ENCODE peak calls at places on chromosomes 6 and 20, in six cellular contexts. W, V, D, O, K and P are unnamed samples.

GRCh38 chr6:169051371-169051770 is 202.3 kb downstream of the THBS2 start:
- DNase-seq in W (no peak), V (no peak), D (peak; percentile 43), O (no peak), K (no peak), P (no peak)

GRCh38 chr20:62795023-62795761 is 1.1 kb upstream of the MRGBP start:
- DNase-seq in W (peak; percentile 76), V (no peak), D (peak; percentile 76), O (no peak), K (peak; percentile 44), P (no peak)

GRCh38 chr20:59001449-59002171 is 5.4 kb downstream of the CTSZ start:
- DNase-seq in W (no peak), V (peak; percentile 63), D (no peak), O (no peak), K (no peak), P (no peak)

GRCh38 chr6:85865665-85866372 is 223.1 kb upstream of the SYNCRIP start:
- DNase-seq in W (no peak), V (no peak), D (peak; percentile 66), O (no peak), K (peak; percentile 79), P (no peak)

GRCh38 chr20:6707231-6707870 is 60.1 kb upstream of the BMP2 start:
- DNase-seq in W (no peak), V (no peak), D (no peak), O (no peak), K (no peak), P (no peak)

GRCh38 chr6:29917843-29918242 is 24.5 kb upstream of the HLA-A start:
- DNase-seq in W (no peak), V (no peak), D (no peak), O (no peak), K (no peak), P (no peak)

GRCh38 chr6:136317023-136317649 is 27.5 kb upstream of the BCLAF1 start:
- DNase-seq in W (no peak), V (no peak), D (peak; percentile 80), O (peak; percentile 4), K (peak; percentile 80), P (no peak)

GRCh38 chr6:63571382-63571882 is 848 bp upstream of the LOC128125822 start:
- DNase-seq in W (no peak), V (no peak), D (no peak), O (no peak), K (no peak), P (no peak)

GRCh38 chr6:41591859-41592502 is 45.8 kb downstream of the FOXP4 start:
- DNase-seq in W (peak; percentile 84), V (peak; percentile 80), D (peak; percentile 80), O (peak; percentile 9), K (peak; percentile 59), P (no peak)

GRCh38 chr6:18823782-18824386 is 436.7 kb downstream of the RNF144B start:
- DNase-seq in W (peak; percentile 22), V (no peak), D (peak; percentile 11), O (no peak), K (peak; percentile 6), P (no peak)

GRCh38 chr6:25652007-25652515 is at the start of gene SCGN:
- DNase-seq in W (peak; percentile 78), V (peak; percentile 88), D (peak; percentile 81), O (no peak), K (peak; percentile 57), P (peak; percentile 94)

GRCh38 chr6:170370413-170370812 is 63.9 kb downstream of the FAM120B start:
- DNase-seq in W (no peak), V (no peak), D (no peak), O (no peak), K (no peak), P (no peak)

GRCh38 chr6:24596717-24597116 is 49.3 kb downstream of the KIAA0319 start:
- DNase-seq in W (no peak), V (no peak), D (no peak), O (no peak), K (no peak), P (no peak)

GRCh38 chr20:36485286-36485685 is 56.0 kb upstream of the MYL9 start:
- DNase-seq in W (no peak), V (no peak), D (no peak), O (no peak), K (no peak), P (no peak)

GRCh38 chr20:47379433-47380150 is 23.1 kb upstream of the ZMYND8 start:
- DNase-seq in W (no peak), V (no peak), D (peak; percentile 43), O (no peak), K (peak; percentile 76), P (no peak)

GRCh38 chr6:44217332-44218143 is 812 bp downstream of the MYMX start:
- DNase-seq in W (peak; percentile 49), V (peak; percentile 90), D (peak; percentile 40), O (no peak), K (no peak), P (no peak)

GRCh38 chr6:87375315-87375714 is 30.7 kb downstream of the C6orf163 start:
- DNase-seq in W (no peak), V (no peak), D (no peak), O (no peak), K (no peak), P (no peak)

GRCh38 chr6:33314943-33315752 is 1.3 kb upstream of the TAPBP start:
- DNase-seq in W (peak; percentile 88), V (peak; percentile 90), D (peak; percentile 63), O (no peak), K (no peak), P (no peak)

GRCh38 chr6:4727671-4728435 is 48.4 kb upstream of the CDYL start:
- DNase-seq in W (peak; percentile 67), V (no peak), D (no peak), O (no peak), K (no peak), P (no peak)

GRCh38 chr6:137112067-137112355 is 61.4 kb downstream of the IL22RA2 start:
- DNase-seq in W (no peak), V (no peak), D (peak; percentile 65), O (no peak), K (peak; percentile 51), P (no peak)

GRCh38 chr6:148713033-148713738 is 33.6 kb upstream of the UST start:
- DNase-seq in W (no peak), V (no peak), D (no peak), O (no peak), K (no peak), P (no peak)

GRCh38 chr20:33917813-33918525 is 75.7 kb upstream of the RALY start:
- DNase-seq in W (no peak), V (no peak), D (no peak), O (peak; percentile 15), K (peak; percentile 67), P (no peak)

GRCh38 chr20:64144144-64144912 is 19.9 kb upstream of the MYT1 start:
- DNase-seq in W (no peak), V (no peak), D (no peak), O (no peak), K (no peak), P (no peak)

GRCh38 chr6:44133003-44133931 is 5.9 kb downstream of the TMEM63B start:
- DNase-seq in W (peak; percentile 77), V (no peak), D (peak; percentile 85), O (no peak), K (peak; percentile 57), P (no peak)

GRCh38 chr6:155493694-155494143 is 38.1 kb upstream of the NOX3 start:
- DNase-seq in W (no peak), V (no peak), D (peak; percentile 97), O (peak; percentile 56), K (peak; percentile 99), P (no peak)

GRCh38 chr6:40856271-40856670 is 182.8 kb downstream of the UNC5CL start:
- DNase-seq in W (no peak), V (no peak), D (no peak), O (no peak), K (no peak), P (no peak)

GRCh38 chr20:21511850-21512633 is 1.8 kb downstream of the NKX2-2 start:
- DNase-seq in W (no peak), V (no peak), D (no peak), O (no peak), K (no peak), P (no peak)

GRCh38 chr6:125570546-125570945 is 178.9 kb upstream of the HEY2 start:
- DNase-seq in W (no peak), V (no peak), D (no peak), O (no peak), K (peak; percentile 80), P (no peak)
- TF ChIP-seq CTCF in W (no peak), V (no peak), D (no peak), O (no peak), K (no peak), P (no peak)

DNA sequence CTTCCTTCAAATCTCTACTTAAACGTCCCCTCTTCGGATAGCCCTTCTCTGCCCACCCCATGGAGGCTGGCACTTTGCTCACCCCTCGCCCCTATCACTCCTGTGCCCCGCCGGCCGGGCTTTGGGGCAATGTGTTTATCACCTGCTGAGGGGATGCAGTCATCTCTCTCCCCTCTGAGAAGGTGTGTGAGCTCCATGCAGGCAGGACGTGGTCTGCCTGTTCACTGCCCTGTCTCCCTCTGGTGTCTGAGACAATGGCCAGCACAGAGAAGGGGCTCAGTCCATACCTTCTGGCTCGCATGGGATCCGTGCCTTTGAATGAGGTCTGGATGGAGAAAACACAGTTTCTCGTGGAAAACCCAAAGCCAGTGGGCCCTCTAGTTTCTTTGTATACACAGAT is 67.6 kb downstream of the GFOD1 start:
- DNase-seq in W (no peak), V (no peak), D (no peak), O (no peak), K (no peak), P (no peak)
- TF ChIP-seq CTCF in W (no peak), V (no peak), D (no peak), O (no peak), K (no peak), P (no peak)

DNA sequence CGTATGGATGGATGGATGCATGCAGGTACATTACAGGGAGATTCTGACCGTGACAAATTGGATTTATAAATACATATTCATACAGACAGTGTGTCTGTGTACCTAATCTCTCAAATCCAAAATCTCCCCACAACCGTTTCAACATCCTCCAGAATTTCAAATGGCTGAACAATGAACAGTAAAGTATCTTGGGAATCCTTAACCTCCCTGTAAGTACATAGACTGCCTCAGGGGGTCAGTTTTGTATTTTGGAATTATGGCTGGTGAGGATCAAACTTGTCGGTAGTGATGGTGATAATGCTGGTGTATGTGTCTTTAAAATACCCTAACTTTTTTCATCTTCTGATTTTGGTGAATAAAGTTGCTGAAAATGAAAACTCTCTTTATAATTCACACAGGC is 246.2 kb downstream of the FOXC1 start:
- DNase-seq in W (no peak), V (no peak), D (no peak), O (no peak), K (no peak), P (no peak)
- TF ChIP-seq CTCF in W (no peak), V (no peak), D (no peak), O (no peak), K (no peak), P (peak; percentile 37)

GRCh38 chr20:45539382-45539781 is at the start of gene WFDC6:
- DNase-seq in W (no peak), V (no peak), D (no peak), O (no peak), K (no peak), P (no peak)

DNA sequence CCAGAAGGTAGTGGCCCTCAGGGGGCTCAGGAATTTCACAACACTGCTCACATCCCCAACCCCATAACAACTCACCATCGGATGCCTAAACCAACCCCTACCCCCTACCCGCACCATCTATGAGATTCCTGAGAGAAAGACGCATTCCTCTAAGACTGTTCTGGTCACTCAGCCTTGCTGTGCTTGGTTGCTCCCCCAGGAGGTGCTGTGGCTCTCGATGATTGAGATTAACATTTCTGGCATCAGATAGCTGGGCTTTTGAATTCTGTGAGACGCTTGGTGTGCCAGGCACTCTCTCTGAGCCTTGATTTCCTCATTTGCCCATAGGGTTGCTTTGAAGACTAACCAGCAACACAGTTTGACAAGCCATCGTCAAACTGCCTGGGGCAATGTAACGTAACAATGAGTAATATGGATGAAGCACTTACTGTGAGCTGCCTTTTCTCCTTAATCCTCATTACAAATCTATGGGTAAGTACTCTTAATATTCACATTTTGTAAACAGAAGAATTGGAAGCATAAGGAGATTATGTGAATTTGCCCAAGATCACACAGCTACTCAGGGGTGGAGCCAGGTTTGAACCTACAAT is 978 bp downstream of the WFDC6 start:
- DNase-seq in W (no peak), V (no peak), D (peak; percentile 36), O (no peak), K (no peak), P (no peak)
- TF ChIP-seq CTCF in W (no peak), V (no peak), D (no peak), O (no peak), K (no peak), P (no peak)